ENCODE peak calls at places on chromosomes 16 and 17, in nine cellular contexts. K, T, M, H, O, Y, Z, E and V are unnamed samples.

GRCh38 chr16:71339481-71340171 is 18.9 kb upstream of the CALB2 start:
- DNase-seq in Z (no peak), H (no peak), K (peak; percentile 65), M (no peak), O (no peak), E (no peak), Y (no peak), T (no peak), V (no peak)

GRCh38 chr17:8076502-8077266 is 10.8 kb downstream of the ALOX12B start:
- DNase-seq in E (no peak), Y (no peak), M (no peak), T (no peak), H (no peak), K (no peak), Z (no peak), O (no peak), V (no peak)

GRCh38 chr17:4482338-4483011 is 16.2 kb upstream of the SPNS2 start:
- DNase-seq in K (peak; percentile 24), H (no peak), M (no peak), Y (no peak), O (no peak), T (no peak), Z (no peak), E (no peak), V (no peak)

GRCh38 chr17:77609553-77610517 is 348.7 kb upstream of the TNRC6C start:
- DNase-seq in T (peak; percentile 81), M (peak; percentile 76), K (no peak), O (peak; percentile 26), Y (no peak), Z (peak; percentile 31), E (no peak), H (no peak), V (no peak)

GRCh38 chr17:62725791-62726249 is 82.3 kb downstream of the MARCHF10 start:
- DNase-seq in Y (no peak), E (peak; percentile 58), H (no peak), O (no peak), Z (no peak), T (no peak), K (peak; percentile 42), M (no peak), V (peak; percentile 43)

GRCh38 chr17:28895794-28896447 is 1.6 kb downstream of the FLOT2 start:
- DNase-seq in E (no peak), Z (no peak), K (peak; percentile 14), O (no peak), H (no peak), M (no peak), T (no peak), Y (no peak), V (no peak)

GRCh38 chr17:71287246-71287828 is 833.5 kb upstream of the SOX9 start:
- DNase-seq in M (no peak), E (peak; percentile 1), H (no peak), Y (peak; percentile 93), T (no peak), K (no peak), Z (no peak), O (no peak), V (no peak)

GRCh38 chr16:9151597-9151996 is 60.2 kb downstream of the HAPSTR1 start:
- DNase-seq in O (no peak), H (no peak), Y (no peak), K (no peak), Z (no peak), E (peak; percentile 36), M (no peak), T (no peak), V (peak; percentile 44)

GRCh38 chr16:47627056-47627455 is 165.9 kb downstream of the PHKB start:
- DNase-seq in E (peak; percentile 55), Y (no peak), O (no peak), T (no peak), K (no peak), Z (no peak), M (no peak), H (no peak), V (no peak)

GRCh38 chr17:29145289-29146058 is 34.7 kb downstream of the MYO18A start:
- DNase-seq in E (peak; percentile 89), Z (peak; percentile 60), Y (peak; percentile 67), T (peak; percentile 87), O (peak; percentile 36), K (peak; percentile 76), H (peak; percentile 56), M (peak; percentile 65), V (peak; percentile 85)

GRCh38 chr17:21215935-21216334 is 2.0 kb upstream of the TMEM11 start:
- DNase-seq in H (no peak), K (no peak), M (no peak), Z (no peak), E (peak; percentile 20), T (no peak), Y (no peak), O (no peak), V (no peak)

GRCh38 chr17:37884516-37884915 is 39.7 kb upstream of the TBC1D3K start:
- DNase-seq in Z (no peak), M (no peak), E (no peak), H (no peak), Y (no peak), K (no peak), T (no peak), O (no peak), V (no peak)

GRCh38 chr17:83099570-83100181 is 20.3 kb downstream of the METRNL start:
- DNase-seq in E (no peak), Y (peak; percentile 14), M (peak; percentile 58), K (peak; percentile 52), O (no peak), H (no peak), Z (no peak), T (no peak), V (peak; percentile 47)